ENCODE peak calls at places on chromosome 7, in ten cellular contexts. F, T, V, H, I, O, A, M, K and J are unnamed samples.

GRCh38 chr7:79050592-79050991 is 402.9 kb downstream of the MAGI2 start:
- DNase-seq in V (peak; percentile 40), F (no peak), H (peak; percentile 18), K (no peak), I (peak; percentile 38), T (no peak), O (no peak), M (no peak), A (no peak), J (no peak)

GRCh38 chr7:22702516-22702915 is 24.5 kb upstream of the IL6 start:
- DNase-seq in O (no peak), I (peak; percentile 22), H (no peak), F (no peak), T (no peak), M (no peak), A (no peak), K (no peak), V (peak; percentile 32), J (no peak)

GRCh38 chr7:116259821-116260440 is 49.6 kb downstream of the TES start:
- DNase-seq in O (no peak), K (no peak), M (no peak), F (no peak), H (peak; percentile 45), T (no peak), A (no peak), V (peak; percentile 91), I (peak; percentile 91), J (peak; percentile 45)

GRCh38 chr7:6148724-6149360 is 117.7 kb downstream of the ANKRD61 start:
- DNase-seq in K (no peak), H (no peak), V (no peak), M (no peak), I (no peak), O (no peak), F (no peak), T (peak; percentile 25), A (no peak), J (peak; percentile 52)

GRCh38 chr7:17947606-17948005 is 7.3 kb upstream of the SNX13 start:
- DNase-seq in O (no peak), M (no peak), T (no peak), A (no peak), V (no peak), K (no peak), F (no peak), I (no peak), H (no peak), J (no peak)

GRCh38 chr7:151914051-151914450 is 37.1 kb upstream of the PRKAG2 start:
- DNase-seq in I (no peak), F (no peak), M (no peak), O (no peak), A (no peak), K (no peak), V (no peak), T (no peak), H (no peak), J (no peak)

GRCh38 chr7:73906874-73907273 is 45.9 kb downstream of the TMEM270 start:
- DNase-seq in T (no peak), F (no peak), A (no peak), H (no peak), O (no peak), I (no peak), M (no peak), K (no peak), V (no peak), J (no peak)

GRCh38 chr7:137325927-137326326 is 17.6 kb downstream of the PTN start:
- DNase-seq in M (no peak), O (no peak), K (no peak), A (no peak), F (no peak), V (no peak), H (no peak), I (no peak), T (no peak), J (peak; percentile 50)

GRCh38 chr7:135238112-135238744 is 4.6 kb downstream of the STRA8 start:
- DNase-seq in T (no peak), M (no peak), I (no peak), F (no peak), O (no peak), A (no peak), H (peak; percentile 25), K (no peak), V (no peak), J (no peak)

GRCh38 chr7:71900556-71900955 is 511.6 kb downstream of the CALN1 start:
- DNase-seq in K (no peak), O (no peak), A (no peak), I (no peak), H (no peak), F (no peak), V (no peak), M (no peak), T (no peak), J (peak; percentile 47)

GRCh38 chr7:133051066-133051465 is 30.8 kb downstream of the CHCHD3 start:
- DNase-seq in T (no peak), O (peak; percentile 40), A (no peak), M (no peak), K (no peak), I (peak; percentile 24), H (peak; percentile 72), V (peak; percentile 21), F (peak; percentile 23), J (peak; percentile 88)

GRCh38 chr7:123615344-123615743 is 13.7 kb downstream of the ASB15 start:
- DNase-seq in V (no peak), O (no peak), K (no peak), M (no peak), F (no peak), I (peak; percentile 81), T (no peak), A (no peak), H (no peak), J (no peak)

GRCh38 chr7:1779445-1779844 is 109.4 kb downstream of the ELFN1 start:
- DNase-seq in I (no peak), M (no peak), H (no peak), V (no peak), T (no peak), K (no peak), O (no peak), F (no peak), A (no peak), J (no peak)

GRCh38 chr7:127938588-127938987 is 92.6 kb downstream of the LRRC4 start:
- DNase-seq in F (no peak), A (no peak), O (no peak), T (no peak), M (no peak), I (peak; percentile 87), V (peak; percentile 89), H (peak; percentile 60), K (no peak), J (peak; percentile 89)

GRCh38 chr7:144050093-144050492 is 1.3 kb downstream of the OR2A5 start:
- DNase-seq in A (no peak), H (no peak), O (no peak), F (no peak), I (no peak), T (no peak), M (no peak), V (no peak), K (no peak), J (no peak)

GRCh38 chr7:41470081-41470480 is 232.8 kb downstream of the INHBA start:
- DNase-seq in T (no peak), O (no peak), M (no peak), V (no peak), H (no peak), A (no peak), I (no peak), F (no peak), K (no peak), J (no peak)

GRCh38 chr7:155356323-155357105 is 58.8 kb downstream of the INSIG1 start:
- DNase-seq in K (no peak), O (no peak), H (peak; percentile 59), M (no peak), I (no peak), V (peak; percentile 52), F (peak; percentile 10), T (no peak), A (no peak), J (peak; percentile 88)

GRCh38 chr7:130803127-130803526 is 69.1 kb upstream of the KLF14 start:
- DNase-seq in I (no peak), T (no peak), V (no peak), A (no peak), K (no peak), M (no peak), O (no peak), H (no peak), F (no peak), J (no peak)

GRCh38 chr7:30173058-30173897 is 38.5 kb downstream of the MTURN start:
- DNase-seq in A (no peak), O (no peak), V (peak; percentile 96), F (peak; percentile 81), T (peak; percentile 32), M (peak; percentile 88), I (peak; percentile 95), H (peak; percentile 22), K (no peak), J (peak; percentile 88)

GRCh38 chr7:66974986-66975590 is 20.3 kb downstream of the SBDS start:
- DNase-seq in T (no peak), K (no peak), I (no peak), M (no peak), H (no peak), V (no peak), A (no peak), F (no peak), O (no peak), J (no peak)

GRCh38 chr7:144132262-144132661 is 9.3 kb downstream of the OR2A14 start:
- DNase-seq in M (no peak), V (no peak), T (no peak), O (no peak), K (no peak), I (no peak), F (no peak), H (no peak), A (no peak), J (no peak)

GRCh38 chr7:92025260-92025659 is 84.6 kb downstream of the AKAP9 start:
- DNase-seq in A (no peak), I (peak; percentile 80), T (no peak), K (no peak), O (no peak), M (no peak), H (no peak), F (no peak), V (peak; percentile 89), J (peak; percentile 89)

GRCh38 chr7:108227360-108227749 is 97.2 kb upstream of the LAMB4 start:
- DNase-seq in H (peak; percentile 72), V (no peak), F (no peak), I (peak; percentile 25), A (no peak), O (no peak), M (no peak), T (no peak), K (no peak), J (no peak)

GRCh38 chr7:123580406-123581161 is 21.0 kb upstream of the ASB15 start:
- DNase-seq in H (peak; percentile 72), A (no peak), K (no peak), T (no peak), F (no peak), V (peak; percentile 65), I (peak; percentile 44), M (no peak), O (peak; percentile 11), J (peak; percentile 15)

GRCh38 chr7:158135931-158136330 is 451.7 kb downstream of the PTPRN2 start:
- DNase-seq in I (no peak), V (no peak), O (no peak), K (no peak), T (no peak), F (no peak), M (no peak), H (no peak), A (no peak), J (no peak)

GRCh38 chr7:92754756-92755581 is 81.4 kb downstream of the CDK6 start:
- DNase-seq in A (no peak), T (no peak), I (peak; percentile 75), F (no peak), M (peak; percentile 27), O (no peak), H (no peak), V (no peak), K (no peak), J (no peak)

GRCh38 chr7:110157631-110158362 is 933.1 kb upstream of the LRRN3 start:
- DNase-seq in H (peak; percentile 67), O (no peak), M (no peak), F (no peak), I (no peak), K (no peak), V (peak; percentile 64), T (no peak), A (no peak), J (no peak)